ENCODE peak calls at places on chromosomes 13 and 19, in ten cellular contexts. A is fibroblast of the aortic adventitia; X is brain microvascular endothelial cell; C is effector memory CD4-positive, alpha-beta T cell; I is HFFc6; R is globus pallidus; K is nucleus accumbens; L is T-helper 17 cell; O is CD8-positive, alpha-beta memory T cell; S is MCF 10A. G is an unnamed sample.

GRCh38 chr13:39306639-39307589 is 268.7 kb downstream of the NHLRC3 start:
- DNase-seq in A (no peak), X (no peak), C (no peak), I (no peak), R (no peak), K (no peak), L (no peak), O (no peak), S (no peak), G (no peak)

GRCh38 chr13:30431269-30431950 is 9.1 kb downstream of the UBE2L5 start:
- DNase-seq in A (peak; percentile 8), X (no peak), C (no peak), I (peak; percentile 21), R (no peak), K (no peak), L (no peak), O (no peak), S (peak; percentile 75), G (no peak)

GRCh38 chr13:21033224-21033855 is 28.0 kb downstream of the LATS2 start:
- DNase-seq in A (peak; percentile 58), X (no peak), C (no peak), I (peak; percentile 52), R (peak; percentile 14), K (no peak), L (no peak), O (no peak), S (peak; percentile 44), G (no peak)

GRCh38 chr19:46475976-46476375 is 4.6 kb upstream of the PNMA8A start:
- DNase-seq in A (peak; percentile 34), X (peak; percentile 30), C (no peak), I (no peak), R (no peak), K (no peak), L (no peak), O (no peak), S (no peak), G (no peak)

GRCh38 chr13:22050951-22051563 is 380.2 kb downstream of the FGF9 start:
- DNase-seq in A (no peak), X (no peak), C (no peak), I (no peak), R (no peak), K (no peak), L (no peak), O (no peak), S (no peak), G (no peak)

GRCh38 chr19:39237200-39238184 is 7.3 kb downstream of the IFNL3 start:
- DNase-seq in A (no peak), X (no peak), C (no peak), I (no peak), R (no peak), K (no peak), L (peak; percentile 14), O (peak; percentile 15), S (peak; percentile 16), G (peak; percentile 18)

GRCh38 chr19:38004505-38005223 is 97.7 kb downstream of the SIPA1L3 start:
- DNase-seq in A (peak; percentile 98), X (peak; percentile 98), C (no peak), I (peak; percentile 98), R (peak; percentile 99), K (peak; percentile 94), L (no peak), O (no peak), S (peak; percentile 99), G (no peak)

GRCh38 chr19:58294743-58295374 is 10.3 kb upstream of the ERVK3-1 start:
- DNase-seq in A (no peak), X (no peak), C (no peak), I (no peak), R (no peak), K (no peak), L (no peak), O (no peak), S (no peak), G (no peak)

GRCh38 chr19:4064073-4064550 is 2.6 kb downstream of the ZBTB7A start:
- DNase-seq in A (no peak), X (peak; percentile 31), C (no peak), I (no peak), R (peak; percentile 54), K (no peak), L (no peak), O (no peak), S (peak; percentile 35), G (no peak)

GRCh38 chr13:104837756-104838155 is 1697.7 kb downstream of the EFNB2 start:
- DNase-seq in A (no peak), X (no peak), C (no peak), I (no peak), R (no peak), K (no peak), L (no peak), O (no peak), S (peak; percentile 41), G (no peak)

GRCh38 chr13:33258437-33259193 is 26.9 kb downstream of the STARD13 start:
- DNase-seq in A (peak; percentile 67), X (no peak), C (no peak), I (peak; percentile 88), R (peak; percentile 63), K (no peak), L (no peak), O (no peak), S (peak; percentile 67), G (no peak)

GRCh38 chr13:34162545-34162936 is 344.6 kb downstream of the RFC3 start:
- DNase-seq in A (peak; percentile 67), X (no peak), C (no peak), I (peak; percentile 43), R (no peak), K (no peak), L (no peak), O (no peak), S (no peak), G (no peak)

GRCh38 chr13:92721610-92722009 is 505.0 kb upstream of the GPC6 start:
- DNase-seq in A (no peak), X (no peak), C (no peak), I (no peak), R (no peak), K (no peak), L (no peak), O (no peak), S (no peak), G (no peak)

GRCh38 chr19:13054605-13055212 is 47.9 kb downstream of the LYL1 start:
- DNase-seq in A (no peak), X (no peak), C (no peak), I (no peak), R (no peak), K (no peak), L (no peak), O (no peak), S (no peak), G (no peak)

GRCh38 chr13:113742000-113742441 is 17.0 kb upstream of the TMEM255B start:
- DNase-seq in A (peak; percentile 49), X (no peak), C (no peak), I (peak; percentile 32), R (no peak), K (peak; percentile 33), L (no peak), O (no peak), S (peak; percentile 62), G (no peak)

GRCh38 chr19:42207767-42208259 is 9.7 kb downstream of the DEDD2 start:
- DNase-seq in A (peak; percentile 62), X (peak; percentile 84), C (peak; percentile 39), I (peak; percentile 80), R (no peak), K (no peak), L (no peak), O (no peak), S (peak; percentile 81), G (no peak)

GRCh38 chr13:27463500-27463899 is 13.1 kb upstream of the MTIF3 start:
- DNase-seq in A (no peak), X (no peak), C (no peak), I (no peak), R (no peak), K (no peak), L (no peak), O (no peak), S (no peak), G (no peak)

GRCh38 chr13:111177803-111178389 is 62.8 kb downstream of the ARHGEF7 start:
- DNase-seq in A (peak; percentile 23), X (peak; percentile 89), C (no peak), I (peak; percentile 28), R (no peak), K (no peak), L (no peak), O (no peak), S (peak; percentile 37), G (no peak)

GRCh38 chr13:70960841-70961443 is 852.7 kb upstream of the KLHL1 start:
- DNase-seq in A (peak; percentile 2), X (peak; percentile 20), C (no peak), I (peak; percentile 12), R (peak; percentile 19), K (no peak), L (no peak), O (no peak), S (peak; percentile 47), G (no peak)

GRCh38 chr19:46953955-46954501 is 65.6 kb upstream of the NPAS1 start:
- DNase-seq in A (no peak), X (no peak), C (no peak), I (no peak), R (no peak), K (no peak), L (no peak), O (no peak), S (no peak), G (no peak)

GRCh38 chr13:20685042-20685441 is 18.5 kb upstream of the IL17D start:
- DNase-seq in A (no peak), X (no peak), C (no peak), I (no peak), R (no peak), K (no peak), L (no peak), O (no peak), S (no peak), G (no peak)

GRCh38 chr13:56201834-56202233 is 938.9 kb upstream of the PRR20A start:
- DNase-seq in A (no peak), X (no peak), C (no peak), I (no peak), R (no peak), K (no peak), L (no peak), O (no peak), S (no peak), G (no peak)

GRCh38 chr19:17751912-17752273 is 616 bp downstream of the FCHO1 start:
- DNase-seq in A (no peak), X (no peak), C (no peak), I (no peak), R (peak; percentile 64), K (no peak), L (no peak), O (no peak), S (no peak), G (no peak)

GRCh38 chr13:30713133-30713532 is 22.2 kb upstream of the ALOX5AP start:
- DNase-seq in A (no peak), X (no peak), C (no peak), I (no peak), R (peak; percentile 33), K (no peak), L (no peak), O (no peak), S (peak; percentile 57), G (no peak)

GRCh38 chr13:111344471-111345191 is 24.2 kb downstream of the TEX29 start:
- DNase-seq in A (peak; percentile 7), X (peak; percentile 12), C (no peak), I (peak; percentile 29), R (no peak), K (no peak), L (no peak), O (no peak), S (peak; percentile 16), G (no peak)

GRCh38 chr19:58557253-58558065 is 952 bp downstream of the UBE2M start:
- DNase-seq in A (no peak), X (no peak), C (no peak), I (no peak), R (no peak), K (no peak), L (no peak), O (no peak), S (no peak), G (no peak)

GRCh38 chr13:102597029-102598015 is 536 bp downstream of the TPP2 start:
- DNase-seq in A (peak; percentile 29), X (peak; percentile 7), C (no peak), I (peak; percentile 15), R (no peak), K (no peak), L (peak; percentile 13), O (peak; percentile 8), S (peak; percentile 17), G (peak; percentile 11)

GRCh38 chr19:40907968-40908735 is 26.1 kb upstream of the CYP2A7 start:
- DNase-seq in A (no peak), X (no peak), C (no peak), I (no peak), R (no peak), K (no peak), L (peak; percentile 47), O (peak; percentile 39), S (no peak), G (peak; percentile 14)

G was measured in CD4-positive, alpha-beta memory T cell.